ENCODE peak calls at places on chromosome 22, in nine cellular contexts. F is activated T-cell treated with anti-CD3 and anti-CD28 coated beads, Interleukin-2, amount 50 U/mL, for 72 hours; D is stromal cell of bone marrow; U is activated naive CD8-positive, alpha-beta T cell treated with anti-CD3 and anti-CD28 coated beads, Interleukin-2, amount 10 ng/mL, durations not matched to agents 7 days and 5 days; W is heart left ventricle; Z is GM04503; X is tibial artery; L is MM.1S; P is hippocampal formation. R is an unnamed sample.
A peak's percentile ranks its signal among the peaks of the same experiment; 100 is the strongest.

GRCh38 chr22:41305646-41306045 is 4.3 kb downstream of the ZC3H7B start:
- DNase-seq in L (no peak), U (no peak), X (peak; percentile 25), Z (peak; percentile 72), D (peak; percentile 76), F (no peak), P (no peak), W (no peak), R (no peak)

GRCh38 chr22:20156611-20157415 is 6.0 kb upstream of the CCDC188 start:
- DNase-seq in X (peak; percentile 76), L (peak; percentile 67), D (peak; percentile 9), Z (no peak), U (peak; percentile 93), P (peak; percentile 67), F (peak; percentile 90), W (peak; percentile 80), R (peak; percentile 75)

GRCh38 chr22:45208993-45209838 is 31.5 kb downstream of the KIAA0930 start:
- DNase-seq in X (peak; percentile 61), L (no peak), F (peak; percentile 59), W (no peak), Z (peak; percentile 44), U (peak; percentile 59), P (peak; percentile 80), D (peak; percentile 43), R (no peak)

GRCh38 chr22:31173386-31174145 is 13.6 kb downstream of the RNF185 start:
- DNase-seq in P (no peak), Z (peak; percentile 81), X (no peak), W (no peak), F (no peak), L (no peak), U (no peak), D (peak; percentile 63), R (no peak)

GRCh38 chr22:34943830-34944229 is 122.1 kb upstream of the ISX start:
- DNase-seq in U (no peak), Z (no peak), P (no peak), F (no peak), L (no peak), W (no peak), X (no peak), D (no peak), R (no peak)

GRCh38 chr22:38927033-38927789 is 30.2 kb upstream of the APOBEC3A start:
- DNase-seq in F (peak; percentile 71), D (peak; percentile 9), P (peak; percentile 73), Z (no peak), L (peak; percentile 71), U (peak; percentile 57), X (peak; percentile 63), W (peak; percentile 77), R (peak; percentile 12)

GRCh38 chr22:30279389-30279788 is 9.9 kb downstream of the CASTOR1 start:
- DNase-seq in W (peak; percentile 53), U (no peak), L (no peak), D (no peak), P (peak; percentile 37), X (peak; percentile 70), Z (no peak), F (no peak), R (no peak)

GRCh38 chr22:24188705-24189248 is 7.5 kb downstream of the SUSD2 start:
- DNase-seq in W (no peak), X (no peak), D (no peak), U (no peak), L (no peak), F (no peak), P (no peak), Z (no peak), R (no peak)

GRCh38 chr22:35276019-35276418 is 18.7 kb downstream of the HMGXB4 start:
- DNase-seq in U (no peak), P (no peak), X (no peak), Z (no peak), L (no peak), F (no peak), D (no peak), W (no peak), R (no peak)

R was measured in stimulated activated CD8-positive, alpha-beta memory T cell treated with anti-CD3 and anti-CD28 coated beads, Interleukin-15, amount 100 ng/mL, for 48 hours.